ENCODE peak calls at places on chromosomes 16 and 17, in four cellular contexts. M, B, Q and E are unnamed samples.
A peak's percentile ranks its signal among the peaks of the same experiment; 100 is the strongest.

GRCh38 chr17:31296156-31296555 is 883 bp downstream of the OMG start:
- DNase-seq in M (no peak), B (no peak), Q (no peak), E (no peak)

GRCh38 chr17:58385359-58385899 is 31.9 kb downstream of the RNF43 start:
- DNase-seq in M (no peak), B (no peak), Q (no peak), E (no peak)

GRCh38 chr16:19704321-19705130 is 13.5 kb downstream of the KNOP1 start:
- DNase-seq in M (no peak), B (peak; percentile 94), Q (no peak), E (no peak)

GRCh38 chr17:70859829-70860228 is 690.5 kb downstream of the KCNJ2 start:
- DNase-seq in M (no peak), B (no peak), Q (no peak), E (no peak)

GRCh38 chr17:61872099-61872498 is 8.8 kb upstream of the BRIP1 start:
- DNase-seq in M (no peak), B (no peak), Q (no peak), E (no peak)

GRCh38 chr16:66427036-66427446 is at the start of gene BEAN1:
- DNase-seq in M (no peak), B (no peak), Q (no peak), E (no peak)

GRCh38 chr17:17361543-17362511 is 58.7 kb downstream of the NT5M start:
- DNase-seq in M (no peak), B (no peak), Q (no peak), E (peak; percentile 24)

GRCh38 chr17:18258356-18259038 is at the start of gene FLII:
- DNase-seq in M (peak; percentile 63), B (peak; percentile 34), Q (no peak), E (peak; percentile 82)

GRCh38 chr17:47367257-47367656 is 43.5 kb downstream of the EFCAB13 start:
- DNase-seq in M (no peak), B (no peak), Q (no peak), E (no peak)

GRCh38 chr17:32870027-32870670 is 6.8 kb downstream of the MYO1D start:
- DNase-seq in M (no peak), B (peak; percentile 36), Q (no peak), E (no peak)

GRCh38 chr16:70258946-70259345 is 7.2 kb upstream of the EXOSC6 start:
- DNase-seq in M (no peak), B (no peak), Q (no peak), E (peak; percentile 8)

GRCh38 chr17:42200702-42201101 is 6.4 kb upstream of the GHDC start:
- DNase-seq in M (no peak), B (no peak), Q (no peak), E (no peak)

GRCh38 chr16:27446721-27447120 is 44.7 kb downstream of the IL21R start:
- DNase-seq in M (no peak), B (no peak), Q (no peak), E (no peak)

GRCh38 chr17:75571197-75571884 is 16.3 kb upstream of the MYO15B start:
- DNase-seq in M (no peak), B (peak; percentile 38), Q (no peak), E (no peak)

GRCh38 chr17:12114686-12115418 is 94.2 kb downstream of the MAP2K4 start:
- DNase-seq in M (no peak), B (peak; percentile 71), Q (no peak), E (no peak)

GRCh38 chr16:85686912-85687591 is 1.7 kb downstream of the GINS2 start:
- DNase-seq in M (no peak), B (no peak), Q (no peak), E (no peak)

GRCh38 chr16:83934684-83934977 is 18.4 kb upstream of the OSGIN1 start:
- DNase-seq in M (no peak), B (no peak), Q (no peak), E (no peak)

GRCh38 chr17:1362964-1363363 is 37.1 kb downstream of the YWHAE start:
- DNase-seq in M (no peak), B (no peak), Q (no peak), E (no peak)

GRCh38 chr16:87608400-87608985 is 6.2 kb downstream of the JPH3 start:
- DNase-seq in M (peak; percentile 71), B (peak; percentile 67), Q (no peak), E (peak; percentile 83)

GRCh38 chr16:2520784-2521577 is 810 bp downstream of the AMDHD2 start:
- DNase-seq in M (no peak), B (peak; percentile 57), Q (no peak), E (peak; percentile 45)

DNA sequence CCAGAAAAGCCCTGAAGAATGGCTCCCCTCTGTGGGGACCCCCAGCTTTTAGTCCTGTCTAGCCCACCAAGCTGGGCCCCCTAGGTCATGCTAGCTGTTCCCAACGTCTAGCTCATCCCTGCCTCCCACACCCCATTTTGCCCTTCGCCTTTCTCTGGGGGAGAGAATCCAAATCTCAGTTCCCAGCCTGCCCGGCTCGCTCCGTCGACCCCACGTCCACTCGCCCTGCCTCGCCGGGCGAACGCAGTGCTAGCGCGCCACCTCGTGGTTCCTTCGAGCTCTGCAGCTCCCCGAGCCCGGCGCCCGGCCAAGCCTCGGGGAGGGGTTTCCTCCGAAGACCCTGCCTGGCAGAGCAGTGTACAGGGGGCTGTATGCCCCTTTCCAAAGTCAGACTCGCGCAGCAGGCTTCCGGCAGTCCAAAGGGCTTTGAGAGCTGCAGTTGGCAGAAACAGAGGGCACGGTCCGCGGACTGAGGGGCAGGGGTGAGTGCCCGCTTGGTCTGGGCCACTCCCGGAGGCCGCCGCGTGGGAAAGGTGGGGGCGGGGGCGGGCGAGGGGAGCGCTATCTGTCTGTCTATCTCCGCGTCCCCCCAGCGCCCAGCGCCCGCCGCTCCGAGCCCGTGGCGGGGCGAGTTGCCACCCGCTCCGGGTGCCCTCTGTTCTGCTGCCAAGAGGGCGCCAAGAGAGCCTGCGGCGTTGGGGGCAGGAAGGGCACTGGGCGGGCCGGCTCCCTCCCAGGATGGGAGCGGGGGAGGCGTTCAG is 1.7 kb upstream of the DLX3 start:
- DNase-seq in M (peak; percentile 72), B (peak; percentile 33), Q (no peak), E (peak; percentile 77)
- H2BK12ac ChIP-seq in M (no peak overlapping the region), B (no peak overlapping the region), Q (no peak overlapping the region), E (no peak overlapping the region)

GRCh38 chr16:54129810-54130209 is 156.8 kb downstream of the IRX3 start:
- DNase-seq in M (no peak), B (no peak), Q (no peak), E (no peak)

GRCh38 chr16:54123766-54124165 is 162.8 kb downstream of the IRX3 start:
- DNase-seq in M (no peak), B (no peak), Q (no peak), E (no peak)

GRCh38 chr16:54125751-54126655 is 160.6 kb downstream of the IRX3 start:
- DNase-seq in M (no peak), B (no peak), Q (no peak), E (no peak)

GRCh38 chr16:54126907-54127306 is 159.7 kb downstream of the IRX3 start:
- DNase-seq in M (no peak), B (no peak), Q (no peak), E (no peak)

GRCh38 chr16:54128629-54129230 is 157.9 kb downstream of the IRX3 start:
- DNase-seq in M (no peak), B (no peak), Q (no peak), E (no peak)
- H3K9ac ChIP-seq in M (no peak overlapping the region), B (no peak overlapping the region), Q (no peak overlapping the region), E (no peak overlapping the region)

GRCh38 chr16:58128721-58129096 is 472 bp downstream of the CFAP20 start:
- DNase-seq in M (no peak), B (peak; percentile 45), Q (no peak), E (peak; percentile 54)
- H2BK5ac ChIP-seq in M (peak overlapping the region; percentile 96), B (no peak overlapping the region), Q (peak overlapping the region; percentile 60), E (no peak overlapping the region)

GRCh38 chr16:81539009-81539820 is 94.6 kb downstream of the CMIP start:
- DNase-seq in M (no peak), B (no peak), Q (no peak), E (no peak)
- H2BK12ac ChIP-seq in M (no peak overlapping the region), B (no peak overlapping the region), Q (no peak overlapping the region), E (no peak overlapping the region)

DNA sequence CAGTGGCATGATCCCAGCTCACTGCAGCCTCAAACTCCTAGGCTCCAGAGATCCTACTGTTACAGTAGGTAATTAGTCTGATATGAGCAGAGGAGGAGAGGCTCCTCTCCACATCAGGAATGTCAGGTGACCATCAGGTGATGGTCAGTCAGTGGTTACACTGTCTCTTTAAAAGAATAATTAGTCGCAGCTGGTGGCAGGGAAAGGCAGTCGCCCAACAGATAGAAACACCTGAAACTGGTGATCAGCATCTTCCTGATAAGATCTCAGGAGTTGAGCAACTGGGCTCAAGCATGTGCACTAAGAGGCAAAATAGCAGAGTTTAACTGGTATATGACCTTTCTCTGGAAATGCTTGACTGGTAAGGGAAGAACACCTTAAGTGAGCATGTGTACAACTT is 21.5 kb upstream of the ABCA5 start:
- DNase-seq in M (no peak), B (no peak), Q (no peak), E (no peak)
- H3K9ac ChIP-seq in M (no peak overlapping the region), B (no peak overlapping the region), Q (no peak overlapping the region), E (no peak overlapping the region)